ENCODE peak calls at places on chromosomes 13 and 19, in eight cellular contexts. J, Q, Z, N, R, K, O and X are unnamed samples.

GRCh38 chr13:27079421-27079958 is 92.1 kb downstream of the USP12 start:
- DNase-seq in J (no peak), Q (no peak), Z (no peak), N (no peak), R (no peak), K (peak; percentile 55), O (peak; percentile 54), X (peak; percentile 26)

GRCh38 chr13:66219493-66219892 is 1010.6 kb downstream of the PCDH9 start:
- DNase-seq in J (no peak), Q (no peak), Z (no peak), N (no peak), R (no peak), K (no peak), O (no peak), X (no peak)

GRCh38 chr19:18435848-18436631 is 1.9 kb downstream of the ISYNA1 start:
- DNase-seq in J (peak; percentile 65), Q (no peak), Z (no peak), N (no peak), R (no peak), K (no peak), O (no peak), X (no peak)

GRCh38 chr13:98279473-98280175 is 102.6 kb upstream of the RNF113B start:
- DNase-seq in J (no peak), Q (no peak), Z (no peak), N (no peak), R (no peak), K (no peak), O (no peak), X (peak; percentile 48)

GRCh38 chr13:27112006-27112405 is 59.6 kb downstream of the USP12 start:
- DNase-seq in J (no peak), Q (no peak), Z (no peak), N (no peak), R (no peak), K (no peak), O (no peak), X (no peak)

GRCh38 chr13:24459234-24459633 is 53.3 kb downstream of the PARP4 start:
- DNase-seq in J (no peak), Q (no peak), Z (no peak), N (no peak), R (no peak), K (peak; percentile 79), O (peak; percentile 70), X (peak; percentile 6)

GRCh38 chr13:78608254-78608704 is 4.9 kb upstream of the POU4F1 start:
- DNase-seq in J (no peak), Q (no peak), Z (no peak), N (no peak), R (no peak), K (no peak), O (no peak), X (no peak)

GRCh38 chr13:94246495-94246894 is 233.0 kb downstream of the DCT start:
- DNase-seq in J (no peak), Q (no peak), Z (no peak), N (no peak), R (no peak), K (no peak), O (no peak), X (no peak)

GRCh38 chr13:87919956-87920355 is 248.8 kb downstream of the SLITRK5 start:
- DNase-seq in J (no peak), Q (no peak), Z (no peak), N (no peak), R (no peak), K (no peak), O (no peak), X (no peak)

GRCh38 chr13:21297452-21297851 is 121.0 kb downstream of the MRPL57 start:
- DNase-seq in J (no peak), Q (no peak), Z (no peak), N (no peak), R (no peak), K (no peak), O (peak; percentile 22), X (no peak)

GRCh38 chr19:19423322-19423721 is 17.8 kb downstream of the GATAD2A start:
- DNase-seq in J (no peak), Q (no peak), Z (no peak), N (no peak), R (no peak), K (no peak), O (no peak), X (no peak)

GRCh38 chr13:26254583-26255102 is 714 bp downstream of the CDK8 start:
- DNase-seq in J (peak; percentile 48), Q (no peak), Z (peak; percentile 43), N (peak; percentile 78), R (peak; percentile 66), K (peak; percentile 32), O (peak; percentile 45), X (peak; percentile 43)

GRCh38 chr13:44868397-44868796 is 120.9 kb downstream of the NUFIP1 start:
- DNase-seq in J (no peak), Q (no peak), Z (no peak), N (no peak), R (no peak), K (no peak), O (no peak), X (no peak)

GRCh38 chr19:28980236-28980868 is 232.6 kb downstream of the UQCRFS1 start:
- DNase-seq in J (no peak), Q (no peak), Z (no peak), N (no peak), R (no peak), K (peak; percentile 81), O (peak; percentile 75), X (no peak)

GRCh38 chr13:40613192-40613818 is 53.1 kb downstream of the FOXO1 start:
- DNase-seq in J (no peak), Q (no peak), Z (peak; percentile 41), N (no peak), R (no peak), K (no peak), O (no peak), X (peak; percentile 68)

GRCh38 chr13:38733146-38733545 is 46.3 kb downstream of the FREM2 start:
- DNase-seq in J (no peak), Q (no peak), Z (no peak), N (no peak), R (no peak), K (no peak), O (no peak), X (no peak)

GRCh38 chr13:110259651-110260050 is 47.3 kb downstream of the COL4A1 start:
- DNase-seq in J (no peak), Q (no peak), Z (no peak), N (no peak), R (no peak), K (peak; percentile 9), O (peak; percentile 48), X (no peak)

GRCh38 chr19:46599716-46600392 is 1.3 kb upstream of the CALM3 start:
- DNase-seq in J (no peak), Q (no peak), Z (no peak), N (no peak), R (no peak), K (no peak), O (no peak), X (no peak)

GRCh38 chr19:48249502-48250014 is 6.2 kb downstream of the CARD8 start:
- DNase-seq in J (no peak), Q (no peak), Z (no peak), N (peak; percentile 75), R (no peak), K (no peak), O (peak; percentile 52), X (no peak)
- H3K4me3 ChIP-seq in J (no peak overlapping the region), Q (no peak overlapping the region), Z (peak overlapping the region; percentile 15), N (peak overlapping the region; percentile 53), R (peak overlapping the region; percentile 31), K (no peak overlapping the region), O (no peak overlapping the region), X (no peak overlapping the region)

DNA sequence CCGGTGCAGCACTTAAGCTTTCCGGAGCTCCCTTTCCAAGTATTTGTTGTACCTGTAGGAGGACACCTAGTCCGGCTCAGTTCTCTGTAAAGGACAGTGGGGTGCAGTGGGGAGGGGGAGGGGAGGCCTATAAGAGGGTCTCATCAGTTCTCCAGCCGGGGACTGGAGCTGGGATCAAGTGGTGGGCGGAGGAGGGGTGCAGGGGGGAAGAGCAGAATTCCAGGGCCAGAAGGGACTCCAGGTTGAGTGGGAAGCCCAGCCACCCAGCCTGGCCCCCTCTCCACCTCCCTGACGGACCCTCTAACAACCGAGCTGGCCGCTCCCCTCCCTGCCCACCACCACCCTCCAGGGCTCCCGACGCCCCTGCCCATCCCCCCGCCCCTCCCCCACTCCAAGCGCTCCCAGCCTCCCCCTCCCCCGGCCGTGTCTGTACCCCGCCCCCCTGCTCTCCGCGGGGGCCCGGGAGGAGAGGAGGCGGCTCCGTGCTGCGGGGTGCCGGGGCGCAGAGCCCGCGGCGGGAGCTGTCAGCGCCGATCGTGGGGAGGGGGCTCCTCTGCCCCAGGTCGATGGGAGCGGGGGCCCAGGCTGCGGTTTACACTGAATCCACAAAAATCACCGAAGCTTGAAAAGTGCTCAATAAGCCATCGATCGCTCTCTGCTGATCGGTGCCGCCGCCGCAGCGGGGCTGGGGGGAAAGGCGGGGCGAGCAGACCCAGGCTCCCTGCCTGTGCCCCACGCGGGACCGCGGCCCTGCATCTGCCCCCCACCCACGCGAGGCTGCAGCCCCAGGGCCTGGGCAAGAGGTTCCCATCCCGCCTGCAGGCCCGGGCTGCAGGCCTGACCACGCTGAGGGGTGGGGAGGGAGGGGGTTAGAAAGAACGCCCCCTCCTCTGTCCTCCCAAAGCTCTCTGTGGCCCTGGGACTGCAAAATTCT is 34.7 kb upstream of the ONECUT3 start:
- DNase-seq in J (no peak), Q (no peak), Z (no peak), N (no peak), R (no peak), K (no peak), O (no peak), X (no peak)
- H3K4me3 ChIP-seq in J (no peak overlapping the region), Q (no peak overlapping the region), Z (no peak overlapping the region), N (no peak overlapping the region), R (no peak overlapping the region), K (no peak overlapping the region), O (no peak overlapping the region), X (no peak overlapping the region)

GRCh38 chr19:7267792-7268736 is 26.1 kb downstream of the INSR start:
- DNase-seq in J (no peak), Q (no peak), Z (no peak), N (peak; percentile 65), R (no peak), K (no peak), O (no peak), X (no peak)

GRCh38 chr19:7263521-7263920 is 30.7 kb downstream of the INSR start:
- DNase-seq in J (no peak), Q (no peak), Z (no peak), N (no peak), R (no peak), K (no peak), O (no peak), X (no peak)

GRCh38 chr19:7264858-7265257 is 29.4 kb downstream of the INSR start:
- DNase-seq in J (no peak), Q (no peak), Z (no peak), N (no peak), R (no peak), K (no peak), O (no peak), X (no peak)

GRCh38 chr19:7266832-7267231 is 27.4 kb downstream of the INSR start:
- DNase-seq in J (no peak), Q (no peak), Z (no peak), N (peak; percentile 11), R (no peak), K (no peak), O (no peak), X (no peak)

GRCh38 chr19:7265963-7266362 is 28.3 kb downstream of the INSR start:
- DNase-seq in J (no peak), Q (no peak), Z (no peak), N (peak; percentile 61), R (no peak), K (no peak), O (no peak), X (no peak)
- H3K4me3 ChIP-seq in J (no peak overlapping the region), Q (no peak overlapping the region), Z (no peak overlapping the region), N (no peak overlapping the region), R (no peak overlapping the region), K (no peak overlapping the region), O (no peak overlapping the region), X (no peak overlapping the region)

GRCh38 chr13:112978561-112979405 is 9.8 kb downstream of the MCF2L start:
- DNase-seq in J (no peak), Q (no peak), Z (no peak), N (no peak), R (no peak), K (no peak), O (no peak), X (no peak)
- H3K4me3 ChIP-seq in J (no peak overlapping the region), Q (no peak overlapping the region), Z (peak overlapping the region; percentile 27), N (peak overlapping the region; percentile 49), R (peak overlapping the region; percentile 43), K (no peak overlapping the region), O (no peak overlapping the region), X (no peak overlapping the region)